ENCODE peak calls at places on chromosome 5, in five cellular contexts. X, V, O, M and E are unnamed samples.

GRCh38 chr5:107930891-107931290 is 260.2 kb upstream of the EFNA5 start:
- DNase-seq in X (no peak), V (no peak), O (no peak), M (no peak), E (no peak)

GRCh38 chr5:114237766-114238165 is 124.1 kb upstream of the KCNN2 start:
- DNase-seq in X (no peak), V (peak), O (peak), M (peak), E (no peak)

GRCh38 chr5:171975262-171975876 is 31.1 kb downstream of the FBXW11 start:
- DNase-seq in X (no peak), V (no peak), O (no peak), M (peak), E (no peak)

GRCh38 chr5:14510156-14510734 is 71.3 kb upstream of the OTULINL start:
- DNase-seq in X (no peak), V (no peak), O (no peak), M (no peak), E (no peak)

GRCh38 chr5:143166661-143167420 is 236.6 kb downstream of the NR3C1 start:
- DNase-seq in X (no peak), V (no peak), O (no peak), M (no peak), E (no peak)

GRCh38 chr5:40787986-40788385 is 10.2 kb downstream of the PRKAA1 start:
- DNase-seq in X (no peak), V (no peak), O (no peak), M (no peak), E (no peak)

GRCh38 chr5:140524003-140524402 is 23.5 kb upstream of the EIF4EBP3 start:
- DNase-seq in X (no peak), V (no peak), O (no peak), M (no peak), E (no peak)

GRCh38 chr5:178242416-178242815 is 9.8 kb upstream of the PHYKPL start:
- DNase-seq in X (no peak), V (no peak), O (no peak), M (no peak), E (no peak)

GRCh38 chr5:134957920-134958608 is 9.6 kb upstream of the CATSPER3 start:
- DNase-seq in X (no peak), V (no peak), O (no peak), M (no peak), E (no peak)

GRCh38 chr5:135546014-135546413 is 10.2 kb upstream of the NEUROG1 start:
- DNase-seq in X (no peak), V (no peak), O (no peak), M (no peak), E (no peak)

GRCh38 chr5:6115866-6116265 is 262.5 kb downstream of the MED10 start:
- DNase-seq in X (no peak), V (no peak), O (no peak), M (no peak), E (no peak)

GRCh38 chr5:34923694-34924461 is 5.5 kb upstream of the DNAJC21 start:
- DNase-seq in X (no peak), V (peak), O (peak), M (peak), E (no peak)

GRCh38 chr5:62375627-62376026 is 28.1 kb downstream of the DIMT1 start:
- DNase-seq in X (no peak), V (no peak), O (no peak), M (no peak), E (no peak)

GRCh38 chr5:39476466-39477215 is 51.9 kb upstream of the DAB2 start:
- DNase-seq in X (no peak), V (peak), O (no peak), M (peak), E (no peak)

GRCh38 chr5:77852514-77853352 is 76.6 kb upstream of the TBCA start:
- DNase-seq in X (peak), V (no peak), O (peak), M (peak), E (peak)

GRCh38 chr5:96093890-96094381 is 132.3 kb upstream of the ELL2 start:
- DNase-seq in X (no peak), V (no peak), O (no peak), M (peak), E (no peak)

GRCh38 chr5:159095218-159095617 is 4.5 kb downstream of the EBF1 start:
- DNase-seq in X (no peak), V (no peak), O (no peak), M (no peak), E (no peak)

GRCh38 chr5:42912184-42912766 is 100.6 kb upstream of the SELENOP start:
- DNase-seq in X (no peak), V (peak), O (peak), M (peak), E (peak)

GRCh38 chr5:62584395-62584794 is 5.8 kb downstream of the LRRC70 start:
- DNase-seq in X (no peak), V (no peak), O (peak), M (no peak), E (no peak)